ENCODE peak calls at places on chromosomes 16 and 17, in eight cellular contexts. E is stomach, N is SK-N-SH, G is upper lobe of left lung, V is GM12878, W is A549, D is tibial nerve, A is sigmoid colon. H is an unnamed sample.

GRCh38 chr16:50152386-50152806 is 710 bp upstream of the TENT4B start:
- DNase-seq in E (peak), N (no peak), G (no peak), V (peak), W (no peak), D (no peak), A (peak), H (no peak)

GRCh38 chr16:57092786-57093301 is 461 bp downstream of the CPNE2 start:
- DNase-seq in E (peak), N (peak), G (peak), V (no peak), W (peak), D (no peak), A (no peak), H (no peak)

GRCh38 chr17:74920679-74921044 is 2.4 kb downstream of the USH1G start:
- DNase-seq in E (no peak), N (no peak), G (no peak), V (no peak), W (no peak), D (no peak), A (no peak), H (no peak)

GRCh38 chr17:70810609-70811008 is 641.3 kb downstream of the KCNJ2 start:
- DNase-seq in E (no peak), N (no peak), G (no peak), V (no peak), W (no peak), D (no peak), A (no peak), H (no peak)

GRCh38 chr16:15739940-15740339 is 89.9 kb downstream of the NDE1 start:
- DNase-seq in E (no peak), N (no peak), G (no peak), V (no peak), W (no peak), D (no peak), A (no peak), H (no peak)

GRCh38 chr16:12017583-12017982 is 41.0 kb downstream of the SNX29 start:
- DNase-seq in E (no peak), N (no peak), G (no peak), V (no peak), W (no peak), D (no peak), A (no peak), H (no peak)

GRCh38 chr16:9971907-9972306 is 210.3 kb downstream of the GRIN2A start:
- DNase-seq in E (no peak), N (no peak), G (no peak), V (no peak), W (no peak), D (no peak), A (no peak), H (no peak)

GRCh38 chr16:63289834-63290460 is 1253.7 kb upstream of the CDH8 start:
- DNase-seq in E (peak), N (peak), G (no peak), V (no peak), W (peak), D (no peak), A (peak), H (no peak)

GRCh38 chr17:49925916-49926315 is 43.1 kb upstream of the DLX4 start:
- DNase-seq in E (no peak), N (no peak), G (peak), V (no peak), W (no peak), D (no peak), A (no peak), H (no peak)

GRCh38 chr17:64128787-64129514 is 993 bp downstream of the ERN1 start:
- DNase-seq in E (peak), N (no peak), G (no peak), V (no peak), W (peak), D (peak), A (peak), H (no peak)

GRCh38 chr16:84315422-84315821 is 20.7 kb downstream of the WFDC1 start:
- DNase-seq in E (no peak), N (no peak), G (no peak), V (no peak), W (no peak), D (no peak), A (peak), H (no peak)

DNA sequence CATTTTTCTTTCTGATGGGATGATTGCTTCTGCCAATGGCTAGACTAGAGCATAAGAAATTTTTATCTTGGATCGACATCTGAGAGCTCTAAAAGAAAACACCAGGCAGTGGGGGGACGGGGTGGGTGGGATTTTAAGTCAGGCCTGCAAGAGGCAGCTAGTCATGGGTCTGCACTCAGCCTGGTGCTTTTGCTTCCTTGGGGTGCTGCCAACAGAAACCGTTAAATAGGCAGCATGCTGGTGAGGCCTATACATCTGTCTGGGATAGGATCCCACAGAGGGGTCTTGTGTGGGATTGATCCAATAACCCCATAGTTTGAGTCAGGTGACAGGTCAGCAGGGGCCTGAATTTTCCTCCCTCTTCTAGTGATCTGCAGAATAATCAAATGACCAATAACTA is 26.9 kb downstream of the ZNRF1 start:
- DNase-seq in E (no peak), N (peak), G (no peak), V (no peak), W (no peak), D (no peak), A (no peak), H (no peak)
- H3K27ac ChIP-seq in E (peak), N (peak), G (peak), V (no peak), W (peak), D (peak), A (peak), H (peak)

GRCh38 chr17:83008526-83008925 is 70.9 kb upstream of the METRNL start:
- DNase-seq in E (no peak), N (peak), G (peak), V (no peak), W (no peak), D (no peak), A (no peak), H (no peak)
- H3K4me3 ChIP-seq in E (no peak), N (no peak), G (no peak), V (no peak), W (no peak), D (no peak), A (no peak), H (no peak)

DNA sequence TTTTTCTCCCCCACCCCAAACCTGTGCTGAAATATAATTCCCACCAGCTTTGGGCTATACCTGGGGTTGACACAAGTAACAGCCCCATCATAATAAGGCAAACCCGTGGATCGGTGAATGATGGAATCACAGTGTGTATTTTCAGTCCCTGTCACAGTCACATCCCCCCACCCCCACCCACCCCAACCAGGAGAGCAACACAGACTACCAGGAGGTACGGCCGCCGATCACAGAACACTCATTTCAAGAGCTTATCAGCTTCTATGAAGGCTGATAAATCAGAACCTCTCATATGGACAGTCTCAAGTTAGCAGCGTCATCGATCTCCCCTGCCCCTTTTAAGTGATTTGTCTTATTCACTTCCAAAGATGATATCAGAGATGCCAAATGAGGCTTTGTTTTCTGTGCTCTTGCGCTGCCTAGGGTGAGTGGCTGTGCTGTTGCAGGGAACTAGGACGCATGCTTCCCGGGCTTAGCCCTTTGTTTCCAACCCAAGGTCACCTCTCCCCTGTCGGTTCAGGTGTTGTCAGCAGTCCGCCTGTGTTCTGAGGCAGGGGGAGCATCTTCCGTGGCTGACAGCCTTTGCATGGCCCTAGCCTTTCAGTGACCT is 26.8 kb upstream of the PMFBP1 start:
- DNase-seq in E (no peak), N (peak), G (no peak), V (no peak), W (no peak), D (no peak), A (no peak), H (no peak)
- TF ChIP-seq EP300 in E (no peak), N (no peak), G (no peak), V (no peak), W (no peak), D (no peak), A (no peak), H (no peak)

GRCh38 chr17:61260061-61260797 is 139.4 kb upstream of the TBX2 start:
- DNase-seq in E (no peak), N (no peak), G (no peak), V (no peak), W (no peak), D (peak), A (no peak), H (no peak)
- H3K27ac ChIP-seq in E (peak), N (no peak), G (peak), V (no peak), W (no peak), D (peak), A (no peak), H (no peak)

GRCh38 chr16:3282103-3282746 is 1.1 kb upstream of the ZNF263 start:
- DNase-seq in E (no peak), N (peak), G (no peak), V (no peak), W (peak), D (no peak), A (no peak), H (no peak)
- H3K4me3 ChIP-seq in E (peak), N (peak), G (peak), V (peak), W (peak), D (peak), A (peak), H (peak)

GRCh38 chr16:54160939-54161897 is 125.4 kb downstream of the IRX3 start:
- DNase-seq in E (no peak), N (no peak), G (no peak), V (no peak), W (no peak), D (no peak), A (no peak), H (no peak)
- TF ChIP-seq EP300 in E (no peak), N (no peak), G (no peak), V (no peak), W (no peak), D (no peak), A (no peak), H (no peak)

H was measured in suprapubic skin.